ENCODE peak calls at places on chromosomes 2 and 18, in nine cellular contexts. One of them, this sample, is unnamed.

GRCh38 chr2:217393585-217394032 is 533.7 kb upstream of the TNP1 start:
- DNase-seq in body of pancreas: peak; percentile 32
- DNase-seq in stomach: peak; percentile 42
- DNase-seq in CD8-positive, alpha-beta memory T cell: no peak
- DNase-seq in naive thymus-derived CD4-positive, alpha-beta T cell: no peak
- DNase-seq in cardiac muscle cell: no peak
- DNase-seq in fibroblast of lung: peak; percentile 97
- DNase-seq in endodermal cell: no peak
- DNase-seq in PC-3: peak; percentile 9
- DNase-seq in this sample: peak; percentile 97

GRCh38 chr2:174888136-174888535 is 117.0 kb downstream of the CHN1 start:
- DNase-seq in body of pancreas: no peak
- DNase-seq in stomach: no peak
- DNase-seq in CD8-positive, alpha-beta memory T cell: no peak
- DNase-seq in naive thymus-derived CD4-positive, alpha-beta T cell: no peak
- DNase-seq in cardiac muscle cell: no peak
- DNase-seq in fibroblast of lung: peak; percentile 59
- DNase-seq in endodermal cell: no peak
- DNase-seq in PC-3: no peak
- DNase-seq in this sample: no peak

GRCh38 chr18:69839989-69840388 is 107.7 kb downstream of the CD226 start:
- DNase-seq in body of pancreas: no peak
- DNase-seq in stomach: no peak
- DNase-seq in CD8-positive, alpha-beta memory T cell: no peak
- DNase-seq in naive thymus-derived CD4-positive, alpha-beta T cell: no peak
- DNase-seq in cardiac muscle cell: no peak
- DNase-seq in fibroblast of lung: no peak
- DNase-seq in endodermal cell: no peak
- DNase-seq in PC-3: no peak
- DNase-seq in this sample: no peak

GRCh38 chr2:98280376-98281102 is 65.7 kb upstream of the CNGA3 start:
- DNase-seq in body of pancreas: peak; percentile 21
- DNase-seq in stomach: peak; percentile 76
- DNase-seq in CD8-positive, alpha-beta memory T cell: no peak
- DNase-seq in naive thymus-derived CD4-positive, alpha-beta T cell: no peak
- DNase-seq in cardiac muscle cell: no peak
- DNase-seq in fibroblast of lung: no peak
- DNase-seq in endodermal cell: peak; percentile 69
- DNase-seq in PC-3: no peak
- DNase-seq in this sample: peak; percentile 17

GRCh38 chr2:239020541-239021041 is 172.7 kb downstream of the TWIST2 start:
- DNase-seq in body of pancreas: no peak
- DNase-seq in stomach: no peak
- DNase-seq in CD8-positive, alpha-beta memory T cell: no peak
- DNase-seq in naive thymus-derived CD4-positive, alpha-beta T cell: no peak
- DNase-seq in cardiac muscle cell: no peak
- DNase-seq in fibroblast of lung: no peak
- DNase-seq in endodermal cell: no peak
- DNase-seq in PC-3: no peak
- DNase-seq in this sample: no peak

GRCh38 chr2:27154481-27154880 is 5.7 kb downstream of the TCF23 start:
- DNase-seq in body of pancreas: no peak
- DNase-seq in stomach: no peak
- DNase-seq in CD8-positive, alpha-beta memory T cell: no peak
- DNase-seq in naive thymus-derived CD4-positive, alpha-beta T cell: no peak
- DNase-seq in cardiac muscle cell: no peak
- DNase-seq in fibroblast of lung: no peak
- DNase-seq in endodermal cell: no peak
- DNase-seq in PC-3: no peak
- DNase-seq in this sample: no peak

GRCh38 chr2:223887127-223887526 is 49.7 kb upstream of the AP1S3 start:
- DNase-seq in body of pancreas: no peak
- DNase-seq in stomach: no peak
- DNase-seq in CD8-positive, alpha-beta memory T cell: no peak
- DNase-seq in naive thymus-derived CD4-positive, alpha-beta T cell: no peak
- DNase-seq in cardiac muscle cell: no peak
- DNase-seq in fibroblast of lung: peak; percentile 62
- DNase-seq in endodermal cell: no peak
- DNase-seq in PC-3: no peak
- DNase-seq in this sample: peak; percentile 69

GRCh38 chr2:203975912-203976311 is 39.3 kb downstream of the ICOS start:
- DNase-seq in body of pancreas: no peak
- DNase-seq in stomach: no peak
- DNase-seq in CD8-positive, alpha-beta memory T cell: no peak
- DNase-seq in naive thymus-derived CD4-positive, alpha-beta T cell: no peak
- DNase-seq in cardiac muscle cell: no peak
- DNase-seq in fibroblast of lung: no peak
- DNase-seq in endodermal cell: no peak
- DNase-seq in PC-3: no peak
- DNase-seq in this sample: no peak

GRCh38 chr2:197322143-197322542 is 11.6 kb upstream of the ANKRD44 start:
- DNase-seq in body of pancreas: no peak
- DNase-seq in stomach: no peak
- DNase-seq in CD8-positive, alpha-beta memory T cell: no peak
- DNase-seq in naive thymus-derived CD4-positive, alpha-beta T cell: no peak
- DNase-seq in cardiac muscle cell: no peak
- DNase-seq in fibroblast of lung: no peak
- DNase-seq in endodermal cell: no peak
- DNase-seq in PC-3: no peak
- DNase-seq in this sample: no peak

GRCh38 chr2:48471048-48471474 is 58.9 kb upstream of the STON1 start:
- DNase-seq in body of pancreas: no peak
- DNase-seq in stomach: no peak
- DNase-seq in CD8-positive, alpha-beta memory T cell: no peak
- DNase-seq in naive thymus-derived CD4-positive, alpha-beta T cell: no peak
- DNase-seq in cardiac muscle cell: peak; percentile 73
- DNase-seq in fibroblast of lung: peak; percentile 60
- DNase-seq in endodermal cell: no peak
- DNase-seq in PC-3: peak; percentile 84
- DNase-seq in this sample: peak; percentile 67

GRCh38 chr2:205681836-205682238 is 464 bp upstream of the NRP2 start:
- DNase-seq in body of pancreas: no peak
- DNase-seq in stomach: no peak
- DNase-seq in CD8-positive, alpha-beta memory T cell: no peak
- DNase-seq in naive thymus-derived CD4-positive, alpha-beta T cell: no peak
- DNase-seq in cardiac muscle cell: peak; percentile 49
- DNase-seq in fibroblast of lung: no peak
- DNase-seq in endodermal cell: peak; percentile 71
- DNase-seq in PC-3: peak; percentile 10
- DNase-seq in this sample: no peak

GRCh38 chr18:47635416-47635815 is 295.0 kb downstream of the SMAD2 start:
- DNase-seq in body of pancreas: no peak
- DNase-seq in stomach: no peak
- DNase-seq in CD8-positive, alpha-beta memory T cell: no peak
- DNase-seq in naive thymus-derived CD4-positive, alpha-beta T cell: no peak
- DNase-seq in cardiac muscle cell: no peak
- DNase-seq in fibroblast of lung: no peak
- DNase-seq in endodermal cell: no peak
- DNase-seq in PC-3: no peak
- DNase-seq in this sample: no peak

GRCh38 chr2:241771286-241772062 is 5.1 kb upstream of the GAL3ST2 start:
- DNase-seq in body of pancreas: peak; percentile 23
- DNase-seq in stomach: no peak
- DNase-seq in CD8-positive, alpha-beta memory T cell: no peak
- DNase-seq in naive thymus-derived CD4-positive, alpha-beta T cell: no peak
- DNase-seq in cardiac muscle cell: no peak
- DNase-seq in fibroblast of lung: peak; percentile 24
- DNase-seq in endodermal cell: peak; percentile 75
- DNase-seq in PC-3: no peak
- DNase-seq in this sample: no peak

GRCh38 chr2:120685403-120686297 is 50.0 kb upstream of the GLI2 start:
- DNase-seq in body of pancreas: no peak
- DNase-seq in stomach: no peak
- DNase-seq in CD8-positive, alpha-beta memory T cell: no peak
- DNase-seq in naive thymus-derived CD4-positive, alpha-beta T cell: no peak
- DNase-seq in cardiac muscle cell: no peak
- DNase-seq in fibroblast of lung: no peak
- DNase-seq in endodermal cell: no peak
- DNase-seq in PC-3: no peak
- DNase-seq in this sample: no peak

GRCh38 chr2:36381965-36382364 is 26.4 kb downstream of the CRIM1 start:
- DNase-seq in body of pancreas: no peak
- DNase-seq in stomach: no peak
- DNase-seq in CD8-positive, alpha-beta memory T cell: no peak
- DNase-seq in naive thymus-derived CD4-positive, alpha-beta T cell: no peak
- DNase-seq in cardiac muscle cell: no peak
- DNase-seq in fibroblast of lung: no peak
- DNase-seq in endodermal cell: no peak
- DNase-seq in PC-3: no peak
- DNase-seq in this sample: no peak

GRCh38 chr2:192888090-192888489 is 693.4 kb upstream of the TMEFF2 start:
- DNase-seq in body of pancreas: no peak
- DNase-seq in stomach: no peak
- DNase-seq in CD8-positive, alpha-beta memory T cell: no peak
- DNase-seq in naive thymus-derived CD4-positive, alpha-beta T cell: no peak
- DNase-seq in cardiac muscle cell: no peak
- DNase-seq in fibroblast of lung: no peak
- DNase-seq in endodermal cell: no peak
- DNase-seq in PC-3: no peak
- DNase-seq in this sample: peak; percentile 44

DNA sequence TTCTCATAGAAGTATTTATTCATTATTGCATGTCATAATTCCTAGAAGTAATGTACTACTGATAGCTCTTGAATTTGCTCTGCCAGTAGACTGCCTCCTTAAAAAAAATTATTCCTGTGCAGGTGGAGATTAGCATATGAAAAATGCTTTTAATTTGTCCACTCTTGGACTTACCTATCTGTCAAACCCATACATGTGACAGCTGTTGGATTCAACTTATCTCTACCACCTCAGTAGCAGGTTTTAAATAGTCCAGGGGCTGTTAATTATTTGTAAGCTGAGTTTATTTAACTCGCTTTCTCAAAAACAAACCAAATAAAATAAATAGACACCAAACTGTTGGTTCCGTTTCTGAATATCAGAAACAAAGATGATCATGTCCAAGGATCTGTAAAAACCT is 44.3 kb downstream of the ZEB2 start:
- DNase-seq in body of pancreas: no peak
- DNase-seq in stomach: no peak
- DNase-seq in CD8-positive, alpha-beta memory T cell: no peak
- DNase-seq in naive thymus-derived CD4-positive, alpha-beta T cell: no peak
- DNase-seq in cardiac muscle cell: no peak
- DNase-seq in fibroblast of lung: no peak
- DNase-seq in endodermal cell: no peak
- DNase-seq in PC-3: no peak
- DNase-seq in this sample: no peak
- H3K4me1 ChIP-seq in body of pancreas: peaks cover 10% of the 10 kb centered on the region
- H3K4me1 ChIP-seq in stomach: no peaks in the 10 kb centered on the region
- H3K4me1 ChIP-seq in CD8-positive, alpha-beta memory T cell: peaks cover 26% of the 10 kb centered on the region
- H3K4me1 ChIP-seq in naive thymus-derived CD4-positive, alpha-beta T cell: peaks cover 9% of the 10 kb centered on the region
- H3K4me1 ChIP-seq in cardiac muscle cell: peaks cover 66% of the 10 kb centered on the region
- H3K4me1 ChIP-seq in fibroblast of lung: peaks cover 35% of the 10 kb centered on the region
- H3K4me1 ChIP-seq in endodermal cell: peaks cover 8% of the 10 kb centered on the region
- H3K4me1 ChIP-seq in PC-3: peaks cover 8% of the 10 kb centered on the region
- H3K4me1 ChIP-seq in this sample: no peaks in the 10 kb centered on the region

GRCh38 chr18:48674758-48675157 is 135.9 kb downstream of the CTIF start:
- DNase-seq in body of pancreas: no peak
- DNase-seq in stomach: no peak
- DNase-seq in CD8-positive, alpha-beta memory T cell: no peak
- DNase-seq in naive thymus-derived CD4-positive, alpha-beta T cell: no peak
- DNase-seq in cardiac muscle cell: no peak
- DNase-seq in fibroblast of lung: no peak
- DNase-seq in endodermal cell: no peak
- DNase-seq in PC-3: no peak
- DNase-seq in this sample: no peak

GRCh38 chr18:48673456-48674197 is 134.8 kb downstream of the CTIF start:
- DNase-seq in body of pancreas: no peak
- DNase-seq in stomach: no peak
- DNase-seq in CD8-positive, alpha-beta memory T cell: no peak
- DNase-seq in naive thymus-derived CD4-positive, alpha-beta T cell: no peak
- DNase-seq in cardiac muscle cell: no peak
- DNase-seq in fibroblast of lung: no peak
- DNase-seq in endodermal cell: no peak
- DNase-seq in PC-3: no peak
- DNase-seq in this sample: no peak

GRCh38 chr18:48672671-48673340 is 134.0 kb downstream of the CTIF start:
- DNase-seq in body of pancreas: no peak
- DNase-seq in stomach: no peak
- DNase-seq in CD8-positive, alpha-beta memory T cell: no peak
- DNase-seq in naive thymus-derived CD4-positive, alpha-beta T cell: no peak
- DNase-seq in cardiac muscle cell: no peak
- DNase-seq in fibroblast of lung: no peak
- DNase-seq in endodermal cell: no peak
- DNase-seq in PC-3: no peak
- DNase-seq in this sample: no peak

GRCh38 chr18:48675330-48675761 is 136.5 kb downstream of the CTIF start:
- DNase-seq in body of pancreas: peak; percentile 89
- DNase-seq in stomach: peak; percentile 89
- DNase-seq in CD8-positive, alpha-beta memory T cell: peak; percentile 76
- DNase-seq in naive thymus-derived CD4-positive, alpha-beta T cell: peak; percentile 81
- DNase-seq in cardiac muscle cell: peak; percentile 90
- DNase-seq in fibroblast of lung: peak; percentile 77
- DNase-seq in endodermal cell: peak; percentile 97
- DNase-seq in PC-3: peak; percentile 67
- DNase-seq in this sample: peak; percentile 19

GRCh38 chr18:48674198-48674721 is 135.4 kb downstream of the CTIF start:
- DNase-seq in body of pancreas: no peak
- DNase-seq in stomach: no peak
- DNase-seq in CD8-positive, alpha-beta memory T cell: no peak
- DNase-seq in naive thymus-derived CD4-positive, alpha-beta T cell: no peak
- DNase-seq in cardiac muscle cell: no peak
- DNase-seq in fibroblast of lung: peak; percentile 36
- DNase-seq in endodermal cell: no peak
- DNase-seq in PC-3: no peak
- DNase-seq in this sample: no peak
- H3K27ac ChIP-seq in body of pancreas: no peak overlapping the region
- H3K27ac ChIP-seq in stomach: no peak overlapping the region
- H3K27ac ChIP-seq in CD8-positive, alpha-beta memory T cell: no peak overlapping the region
- H3K27ac ChIP-seq in naive thymus-derived CD4-positive, alpha-beta T cell: no peak overlapping the region
- H3K27ac ChIP-seq in cardiac muscle cell: no peak overlapping the region
- H3K27ac ChIP-seq in fibroblast of lung: no peak overlapping the region
- H3K27ac ChIP-seq in endodermal cell: no peak overlapping the region
- H3K27ac ChIP-seq in PC-3: no peak overlapping the region
- H3K27ac ChIP-seq in this sample: no peak overlapping the region

GRCh38 chr18:2968559-2968958 is 44.4 kb downstream of the LPIN2 start:
- DNase-seq in body of pancreas: no peak
- DNase-seq in stomach: no peak
- DNase-seq in CD8-positive, alpha-beta memory T cell: no peak
- DNase-seq in naive thymus-derived CD4-positive, alpha-beta T cell: no peak
- DNase-seq in cardiac muscle cell: no peak
- DNase-seq in fibroblast of lung: no peak
- DNase-seq in endodermal cell: no peak
- DNase-seq in PC-3: no peak
- DNase-seq in this sample: no peak
- H3K4me1 ChIP-seq in body of pancreas: peaks cover 48% of the 10 kb centered on the region
- H3K4me1 ChIP-seq in stomach: peaks cover 54% of the 10 kb centered on the region
- H3K4me1 ChIP-seq in CD8-positive, alpha-beta memory T cell: peaks cover 99% of the 10 kb centered on the region
- H3K4me1 ChIP-seq in naive thymus-derived CD4-positive, alpha-beta T cell: peaks cover 95% of the 10 kb centered on the region
- H3K4me1 ChIP-seq in cardiac muscle cell: peaks cover 36% of the 10 kb centered on the region
- H3K4me1 ChIP-seq in fibroblast of lung: peaks cover 7% of the 10 kb centered on the region
- H3K4me1 ChIP-seq in endodermal cell: no peaks in the 10 kb centered on the region
- H3K4me1 ChIP-seq in PC-3: no peaks in the 10 kb centered on the region
- H3K4me1 ChIP-seq in this sample: no peaks in the 10 kb centered on the region

DNA sequence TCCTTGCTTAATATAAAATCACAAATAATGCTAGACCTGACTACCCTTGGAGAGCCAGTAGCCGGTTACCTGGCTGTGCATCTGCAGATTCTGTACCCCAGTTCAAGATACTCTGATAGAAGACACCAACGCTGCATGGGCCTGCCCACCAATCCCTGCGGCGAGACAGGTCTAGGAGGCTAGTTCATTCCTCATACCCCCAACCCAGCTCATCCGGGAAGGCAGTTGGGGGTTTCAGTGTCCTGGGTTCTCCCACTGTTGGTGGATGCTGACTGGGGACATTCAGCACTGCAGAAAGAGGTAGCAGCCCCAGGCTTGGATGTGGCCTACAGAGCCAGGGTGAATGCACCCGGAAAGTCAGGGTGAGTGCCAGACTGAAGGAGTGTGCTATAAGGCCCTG is 29.7 kb upstream of the ATP6V1B1 start:
- DNase-seq in body of pancreas: no peak
- DNase-seq in stomach: peak; percentile 14
- DNase-seq in CD8-positive, alpha-beta memory T cell: no peak
- DNase-seq in naive thymus-derived CD4-positive, alpha-beta T cell: no peak
- DNase-seq in cardiac muscle cell: no peak
- DNase-seq in fibroblast of lung: no peak
- DNase-seq in endodermal cell: peak; percentile 45
- DNase-seq in PC-3: no peak
- DNase-seq in this sample: no peak
- H3K27ac ChIP-seq in body of pancreas: no peak overlapping the region
- H3K27ac ChIP-seq in stomach: no peak overlapping the region
- H3K27ac ChIP-seq in CD8-positive, alpha-beta memory T cell: no peak overlapping the region
- H3K27ac ChIP-seq in naive thymus-derived CD4-positive, alpha-beta T cell: no peak overlapping the region
- H3K27ac ChIP-seq in cardiac muscle cell: no peak overlapping the region
- H3K27ac ChIP-seq in fibroblast of lung: no peak overlapping the region
- H3K27ac ChIP-seq in endodermal cell: no peak overlapping the region
- H3K27ac ChIP-seq in PC-3: no peak overlapping the region
- H3K27ac ChIP-seq in this sample: no peak overlapping the region

This sample was measured in foreskin keratinocyte.